ENCODE peak calls at places on chromosomes 3 and 15, in eight cellular contexts. Y, I, C, Z, O, X, S and Q are unnamed samples.

GRCh38 chr3:23079976-23080375 is 123.2 kb upstream of the UBE2E2 start:
- DNase-seq in Y (no peak), I (no peak), C (no peak), Z (no peak), O (no peak), X (no peak), S (no peak), Q (no peak)

GRCh38 chr3:24487325-24488242 is 7.1 kb downstream of the THRB start:
- DNase-seq in Y (no peak), I (no peak), C (no peak), Z (no peak), O (no peak), X (no peak), S (no peak), Q (no peak)

GRCh38 chr3:39501982-39502837 is 34.7 kb downstream of the MOBP start:
- DNase-seq in Y (no peak), I (no peak), C (no peak), Z (no peak), O (no peak), X (no peak), S (no peak), Q (no peak)

GRCh38 chr3:186519021-186519658 is 25.0 kb downstream of the CRYGS start:
- DNase-seq in Y (no peak), I (no peak), C (no peak), Z (peak; percentile 85), O (no peak), X (no peak), S (no peak), Q (no peak)

GRCh38 chr15:37764733-37765191 is 169.7 kb upstream of the TMCO5A start:
- DNase-seq in Y (no peak), I (no peak), C (no peak), Z (no peak), O (peak; percentile 41), X (peak; percentile 51), S (peak; percentile 77), Q (no peak)

GRCh38 chr15:50138391-50138790 is 19.4 kb upstream of the ATP8B4 start:
- DNase-seq in Y (no peak), I (no peak), C (no peak), Z (no peak), O (no peak), X (no peak), S (no peak), Q (no peak)

GRCh38 chr3:23576379-23576959 is 229.3 kb upstream of the UBE2E1 start:
- DNase-seq in Y (no peak), I (no peak), C (no peak), Z (no peak), O (no peak), X (no peak), S (no peak), Q (no peak)

GRCh38 chr15:68812596-68813548 is 7.8 kb downstream of the ANP32A start:
- DNase-seq in Y (peak; percentile 13), I (no peak), C (no peak), Z (no peak), O (no peak), X (no peak), S (no peak), Q (peak; percentile 80)

GRCh38 chr3:169744332-169745054 is 20.4 kb downstream of the TERC start:
- DNase-seq in Y (no peak), I (no peak), C (no peak), Z (no peak), O (no peak), X (no peak), S (no peak), Q (no peak)

GRCh38 chr3:54122046-54122801 is at the start of gene CACNA2D3:
- DNase-seq in Y (no peak), I (no peak), C (no peak), Z (no peak), O (no peak), X (peak; percentile 22), S (peak; percentile 75), Q (no peak)

GRCh38 chr3:29245441-29245840 is 35.4 kb upstream of the RBMS3 start:
- DNase-seq in Y (no peak), I (no peak), C (no peak), Z (no peak), O (no peak), X (no peak), S (no peak), Q (no peak)

GRCh38 chr3:28317438-28318022 is 31.0 kb upstream of the ZCWPW2 start:
- DNase-seq in Y (no peak), I (no peak), C (no peak), Z (no peak), O (peak; percentile 73), X (no peak), S (peak; percentile 20), Q (no peak)

GRCh38 chr3:166471074-166471753 is 634.0 kb upstream of the BCHE start:
- DNase-seq in Y (no peak), I (no peak), C (no peak), Z (no peak), O (no peak), X (no peak), S (no peak), Q (no peak)

GRCh38 chr15:39920510-39921273 is 626 bp upstream of the GPR176 start:
- DNase-seq in Y (peak; percentile 73), I (peak; percentile 82), C (peak; percentile 54), Z (peak; percentile 95), O (peak; percentile 82), X (peak; percentile 72), S (peak; percentile 86), Q (peak; percentile 58)

GRCh38 chr3:107116251-107116650 is 261.0 kb upstream of the CCDC54 start:
- DNase-seq in Y (no peak), I (no peak), C (no peak), Z (no peak), O (no peak), X (no peak), S (no peak), Q (no peak)

GRCh38 chr3:114565201-114565600 is 271.4 kb downstream of the TIGIT start:
- DNase-seq in Y (peak; percentile 41), I (peak; percentile 87), C (no peak), Z (no peak), O (no peak), X (peak; percentile 22), S (peak; percentile 30), Q (peak; percentile 70)

GRCh38 chr3:62367735-62368704 is 5.3 kb downstream of the FEZF2 start:
- DNase-seq in Y (no peak), I (no peak), C (no peak), Z (no peak), O (no peak), X (no peak), S (no peak), Q (no peak)

GRCh38 chr3:50626406-50626805 is 9.5 kb downstream of the MAPKAPK3 start:
- DNase-seq in Y (no peak), I (no peak), C (no peak), Z (no peak), O (no peak), X (no peak), S (no peak), Q (no peak)

GRCh38 chr3:7977245-7978103 is 524.1 kb upstream of the LMCD1 start:
- DNase-seq in Y (no peak), I (no peak), C (no peak), Z (no peak), O (no peak), X (no peak), S (no peak), Q (no peak)

GRCh38 chr15:81337713-81338157 is 13.8 kb upstream of the STARD5 start:
- DNase-seq in Y (no peak), I (no peak), C (no peak), Z (no peak), O (no peak), X (no peak), S (peak; percentile 51), Q (no peak)

GRCh38 chr3:89572261-89572660 is 464.8 kb downstream of the EPHA3 start:
- DNase-seq in Y (no peak), I (no peak), C (no peak), Z (no peak), O (no peak), X (no peak), S (no peak), Q (no peak)

GRCh38 chr3:5057217-5057616 is 64.9 kb upstream of the ARL8B start:
- DNase-seq in Y (no peak), I (no peak), C (no peak), Z (no peak), O (no peak), X (no peak), S (no peak), Q (peak; percentile 62)

GRCh38 chr3:172285844-172286243 is 162.4 kb downstream of the GHSR start:
- DNase-seq in Y (no peak), I (no peak), C (no peak), Z (no peak), O (no peak), X (no peak), S (no peak), Q (no peak)

GRCh38 chr15:90880381-90881145 is 3.7 kb upstream of the FES start:
- DNase-seq in Y (no peak), I (no peak), C (no peak), Z (no peak), O (no peak), X (no peak), S (no peak), Q (no peak)

GRCh38 chr3:45219694-45220093 is 6.4 kb downstream of the TMEM158 start:
- DNase-seq in Y (no peak), I (peak; percentile 56), C (no peak), Z (no peak), O (no peak), X (no peak), S (no peak), Q (no peak)
- H3K4me3 ChIP-seq in Y (no peak overlapping the region), I (no peak overlapping the region), C (no peak overlapping the region), Z (no peak overlapping the region), O (no peak overlapping the region), X (no peak overlapping the region), S (no peak overlapping the region), Q (no peak overlapping the region)

GRCh38 chr15:27714675-27715074 is 384.4 kb downstream of the OCA2 start:
- DNase-seq in Y (no peak), I (no peak), C (no peak), Z (no peak), O (no peak), X (no peak), S (peak; percentile 33), Q (no peak)
- TF ChIP-seq CTCF in Y (no peak), I (no peak), C (no peak), Z (no peak), O (peak; percentile 22), X (no peak), S (no peak), Q (no peak)

GRCh38 chr15:87403973-87404372 is 852.6 kb downstream of the NTRK3 start:
- DNase-seq in Y (no peak), I (no peak), C (no peak), Z (no peak), O (no peak), X (no peak), S (no peak), Q (no peak)

GRCh38 chr15:87401986-87402385 is 854.6 kb downstream of the NTRK3 start:
- DNase-seq in Y (no peak), I (no peak), C (no peak), Z (no peak), O (no peak), X (no peak), S (no peak), Q (no peak)
- TF ChIP-seq POLR2A in Y (no peak), I (no peak), C (no peak), Z (no peak), O (no peak), X (no peak), S (no peak), Q (no peak)

DNA sequence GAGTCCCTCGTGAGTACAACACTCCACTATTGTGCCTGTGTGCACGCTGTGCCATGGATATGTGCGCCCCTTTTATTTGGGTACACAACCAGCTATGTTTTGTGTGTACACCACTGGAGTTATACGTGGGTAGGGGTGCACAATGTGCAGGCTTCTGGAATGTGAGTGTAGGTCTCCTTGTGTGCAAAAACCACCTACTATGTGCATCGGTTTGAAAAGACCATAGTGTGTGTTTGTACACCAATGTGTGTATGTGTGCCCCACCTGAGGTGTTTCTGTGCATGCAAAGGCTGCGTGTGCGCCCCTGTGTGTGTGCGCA is 86.4 kb upstream of the ALDH1L1 start:
- DNase-seq in Y (no peak), I (no peak), C (no peak), Z (no peak), O (no peak), X (no peak), S (no peak), Q (no peak)
- H3K4me3 ChIP-seq in Y (no peak overlapping the region), I (peak overlapping the region; percentile 34), C (no peak overlapping the region), Z (no peak overlapping the region), O (no peak overlapping the region), X (no peak overlapping the region), S (peak overlapping the region; percentile 24), Q (no peak overlapping the region)